ENCODE peak calls at places on chromosomes 12 and 14, in five cellular contexts. E, I, L, V and K are unnamed samples.

GRCh38 chr12:54215990-54216579 is 27.3 kb upstream of the SMUG1 start:
- DNase-seq in L (no peak), I (no peak), V (no peak), E (no peak), K (peak)

GRCh38 chr12:92124708-92125067 is 21.0 kb downstream of the BTG1 start:
- DNase-seq in V (no peak), I (no peak), E (no peak), L (no peak), K (no peak)

GRCh38 chr12:113456761-113457160 is 14.9 kb downstream of the LHX5 start:
- DNase-seq in L (no peak), E (no peak), V (no peak), I (no peak), K (no peak)

GRCh38 chr12:112906712-112907414 is at the start of gene OAS1:
- DNase-seq in E (peak), L (no peak), I (peak), V (no peak), K (no peak)

GRCh38 chr14:89146291-89146690 is 270.7 kb downstream of the FOXN3 start:
- DNase-seq in E (no peak), I (no peak), V (no peak), L (no peak), K (no peak)

GRCh38 chr12:28787151-28787550 is 361.9 kb upstream of the FAR2 start:
- DNase-seq in V (no peak), L (no peak), I (no peak), E (no peak), K (no peak)

GRCh38 chr12:18567787-18568186 is 170.0 kb downstream of the PLCZ1 start:
- DNase-seq in L (no peak), E (no peak), V (no peak), I (no peak), K (no peak)

GRCh38 chr12:64893961-64894360 is 69.5 kb downstream of the TBC1D30 start:
- DNase-seq in I (peak), L (no peak), E (no peak), V (no peak), K (no peak)

GRCh38 chr12:47577213-47577612 is 128.6 kb downstream of the RPAP3 start:
- DNase-seq in V (no peak), I (no peak), E (no peak), L (no peak), K (no peak)

GRCh38 chr12:29537292-29537691 is 39.8 kb upstream of the OVCH1 start:
- DNase-seq in I (peak), E (no peak), V (no peak), L (no peak), K (no peak)

GRCh38 chr14:73283592-73284379 is 46.5 kb downstream of the PAPLN start:
- DNase-seq in E (no peak), V (no peak), I (peak), L (no peak), K (no peak)

GRCh38 chr14:55713496-55713895 is 133.5 kb downstream of the KTN1 start:
- DNase-seq in V (no peak), E (no peak), I (peak), L (no peak), K (no peak)

GRCh38 chr14:77372304-77372841 is 4.5 kb downstream of the TMED8 start:
- DNase-seq in V (no peak), L (no peak), I (peak), E (no peak), K (no peak)
- H3K4me3 ChIP-seq in V (no peak), L (no peak), I (no peak), E (no peak), K (no peak)

DNA sequence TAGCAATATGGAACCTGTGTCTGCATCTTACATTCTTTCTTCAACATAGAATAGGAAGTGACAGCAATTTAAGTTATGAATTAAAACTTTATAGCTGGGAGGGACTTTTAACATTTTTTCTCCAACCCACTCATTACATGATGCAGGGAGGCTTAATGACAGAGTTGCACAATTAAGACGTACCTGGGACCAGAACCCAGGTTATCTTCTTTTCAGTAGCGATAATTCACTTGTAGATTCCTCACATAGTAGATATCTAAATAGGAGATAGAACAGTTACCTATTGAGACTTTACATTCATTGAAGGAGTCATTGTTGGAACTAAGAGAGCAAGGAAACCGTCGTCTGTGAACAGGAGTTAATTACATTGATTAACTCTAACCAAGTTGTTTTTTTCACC is 5.1 kb downstream of the SRGAP1 start:
- DNase-seq in E (no peak), L (no peak), I (no peak), V (no peak), K (no peak)
- H3K4me3 ChIP-seq in E (no peak), L (no peak), I (no peak), V (no peak), K (no peak)

GRCh38 chr14:47785041-47785440 is 109.6 kb upstream of the MDGA2 start:
- DNase-seq in I (no peak), E (no peak), V (no peak), L (no peak), K (no peak)
- H3K4me3 ChIP-seq in I (no peak), E (no peak), V (no peak), L (no peak), K (no peak)

GRCh38 chr12:32679091-32679909 is at the start of gene DNM1L:
- DNase-seq in L (peak), V (peak), E (peak), I (peak), K (peak)

GRCh38 chr12:32679910-32680217 is 763 bp downstream of the DNM1L start:
- DNase-seq in V (no peak), I (no peak), E (no peak), L (no peak), K (no peak)

GRCh38 chr12:32686340-32686739 is 7.2 kb downstream of the DNM1L start:
- DNase-seq in V (no peak), E (no peak), L (no peak), I (no peak), K (no peak)

GRCh38 chr12:32681272-32681671 is 2.2 kb downstream of the DNM1L start:
- DNase-seq in L (no peak), I (no peak), V (no peak), E (no peak), K (no peak)

GRCh38 chr12:32680787-32681186 is 1.7 kb downstream of the DNM1L start:
- DNase-seq in E (no peak), I (no peak), L (no peak), V (no peak), K (no peak)
- H3K4me3 ChIP-seq in E (no peak), I (peak), L (peak), V (no peak), K (no peak)

GRCh38 chr12:96170762-96171161 is 23.4 kb upstream of the ELK3 start:
- DNase-seq in E (no peak), L (no peak), V (no peak), I (no peak), K (no peak)

GRCh38 chr12:96167492-96167891 is 26.7 kb upstream of the ELK3 start:
- DNase-seq in I (no peak), L (no peak), E (no peak), V (no peak), K (no peak)

GRCh38 chr12:96164951-96165858 is 29.0 kb upstream of the ELK3 start:
- DNase-seq in V (no peak), E (no peak), I (no peak), L (no peak), K (no peak)

GRCh38 chr12:96170328-96170727 is 23.8 kb upstream of the ELK3 start:
- DNase-seq in E (no peak), I (no peak), L (no peak), V (no peak), K (no peak)

GRCh38 chr12:96166765-96167164 is 27.4 kb upstream of the ELK3 start:
- DNase-seq in E (no peak), L (no peak), I (no peak), V (no peak), K (no peak)
- H3K4me3 ChIP-seq in E (no peak), L (no peak), I (no peak), V (no peak), K (no peak)

DNA sequence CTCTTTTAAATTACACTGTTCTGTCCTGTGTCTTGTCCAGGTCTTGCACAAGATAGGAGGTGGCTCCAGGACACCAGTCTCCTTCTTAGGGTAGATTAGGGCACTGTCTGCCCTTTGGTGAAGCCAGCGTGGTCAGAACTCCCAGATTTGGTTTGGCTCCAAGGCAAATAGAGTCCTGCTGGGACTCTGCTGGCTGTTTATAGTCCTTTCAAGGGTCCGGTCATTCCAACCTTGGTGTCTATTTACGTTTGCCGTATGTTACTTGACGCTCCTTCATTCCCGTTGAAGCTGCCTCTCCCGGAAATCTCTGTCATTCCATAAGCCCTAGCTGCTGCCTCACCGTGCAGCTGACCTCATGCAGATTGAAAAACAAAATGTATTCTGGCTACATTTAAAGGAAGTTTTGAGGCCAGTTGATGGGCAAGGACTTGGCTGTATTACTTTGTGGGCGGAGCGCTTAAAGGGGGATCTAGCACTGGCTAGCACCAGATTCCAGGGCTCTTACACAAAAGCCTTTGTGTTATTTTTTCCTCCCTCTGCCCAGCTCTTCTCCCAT is 180.6 kb downstream of the AKAP6 start:
- DNase-seq in V (peak), I (peak), E (no peak), L (peak), K (no peak)
- H3K4me3 ChIP-seq in V (no peak), I (no peak), E (no peak), L (peak), K (no peak)

DNA sequence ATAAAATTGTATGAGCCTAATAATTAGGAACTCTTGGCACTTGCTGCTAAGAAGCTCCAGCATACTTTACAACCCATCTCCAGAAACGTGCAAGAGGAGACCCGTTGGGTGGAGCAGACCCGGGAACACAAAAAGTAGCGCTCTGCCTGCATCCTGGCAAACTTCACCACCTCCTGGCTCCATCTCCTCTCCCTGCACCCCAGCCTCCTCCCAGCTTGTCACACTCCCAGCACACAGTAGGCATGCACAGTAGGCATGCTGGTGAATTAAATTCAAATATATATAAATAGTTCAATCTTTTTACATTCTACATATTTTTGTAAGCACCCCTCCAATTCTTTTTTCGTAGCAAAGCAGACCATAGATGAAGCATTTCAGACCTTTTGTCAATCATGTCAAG is 1.2 kb downstream of the VSIG10 start:
- DNase-seq in L (no peak), E (no peak), V (no peak), I (no peak), K (no peak)
- H3K4me3 ChIP-seq in L (peak), E (no peak), V (no peak), I (peak), K (peak)

DNA sequence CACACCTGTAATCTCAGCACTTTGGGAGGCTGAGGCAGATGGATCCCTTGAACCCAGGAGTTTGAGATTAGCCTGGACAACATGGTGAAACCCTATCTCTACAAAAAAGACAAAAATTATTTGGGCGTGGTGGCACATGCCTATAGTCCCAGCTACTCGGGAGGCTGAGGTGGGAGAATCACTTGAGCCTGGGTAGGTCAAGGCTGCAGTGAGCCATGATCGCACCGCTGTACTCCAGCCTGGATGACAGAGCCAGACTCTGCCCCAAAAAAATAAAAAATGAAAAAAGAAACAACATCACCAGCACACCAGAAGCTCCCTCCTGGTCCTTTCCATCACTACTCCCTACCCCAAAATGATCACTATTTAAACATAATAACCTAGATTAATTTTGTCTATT is 2.6 kb downstream of the VEZT start:
- DNase-seq in V (no peak), I (no peak), E (no peak), L (no peak), K (no peak)
- H3K4me3 ChIP-seq in V (no peak), I (no peak), E (no peak), L (no peak), K (no peak)